ENCODE peak calls at places on chromosome 5, in seven cellular contexts. Z is mesothelial cell of epicardium; E is choroid plexus epithelial cell; K is Calu3; F is CD8-positive, alpha-beta T cell; T is activated B cell treated with CpG ODN at 0.5 μM for 24 hours; Q is fibroblast of mammary gland. P is an unnamed sample.

GRCh38 chr5:58149345-58149744 is 310.5 kb downstream of the PLK2 start:
- DNase-seq in K (no peak), T (no peak), E (no peak), F (no peak), Z (no peak), Q (peak; percentile 16), P (no peak)

GRCh38 chr5:43648499-43649124 is 45.6 kb downstream of the NNT start:
- DNase-seq in T (no peak), Q (peak; percentile 70), Z (no peak), K (no peak), F (no peak), E (peak; percentile 11), P (no peak)

GRCh38 chr5:57684299-57684702 is 201.7 kb upstream of the ACTBL2 start:
- DNase-seq in E (no peak), Q (no peak), K (no peak), T (no peak), F (no peak), Z (no peak), P (no peak)

GRCh38 chr5:123732261-123732660 is 220.3 kb downstream of the CSNK1G3 start:
- DNase-seq in E (no peak), K (no peak), Q (no peak), Z (no peak), T (no peak), F (no peak), P (no peak)

GRCh38 chr5:168681556-168682183 is 102.5 kb upstream of the PANK3 start:
- DNase-seq in Z (no peak), F (no peak), T (no peak), Q (peak; percentile 80), K (no peak), E (peak; percentile 55), P (no peak)

GRCh38 chr5:84393969-84394368 is 9.3 kb upstream of the EDIL3 start:
- DNase-seq in Q (peak; percentile 84), Z (no peak), E (peak; percentile 85), T (no peak), F (no peak), K (peak; percentile 71), P (no peak)

GRCh38 chr5:14145356-14146334 is 2.5 kb downstream of the TRIO start:
- DNase-seq in T (no peak), Q (peak; percentile 25), K (no peak), F (no peak), Z (no peak), E (no peak), P (no peak)

GRCh38 chr5:54704341-54704740 is 186.8 kb downstream of the SNX18 start:
- DNase-seq in E (no peak), K (no peak), F (no peak), T (no peak), Z (no peak), Q (no peak), P (no peak)

GRCh38 chr5:52455920-52456319 is 331.8 kb upstream of the ITGA1 start:
- DNase-seq in Z (no peak), F (no peak), E (no peak), T (no peak), K (no peak), Q (no peak), P (no peak)

GRCh38 chr5:175652741-175653663 is 4.9 kb upstream of the HRH2 start:
- DNase-seq in T (no peak), E (peak; percentile 5), K (no peak), Z (no peak), F (peak; percentile 57), Q (no peak), P (no peak)

GRCh38 chr5:59207416-59207815 is 624.5 kb downstream of the RAB3C start:
- DNase-seq in Z (no peak), F (no peak), T (no peak), Q (no peak), E (peak; percentile 59), K (no peak), P (no peak)

GRCh38 chr5:180208038-180208434 is 975 bp downstream of the RASGEF1C start:
- DNase-seq in Q (no peak), F (no peak), K (no peak), Z (no peak), T (no peak), E (no peak), P (no peak)

GRCh38 chr5:180648658-180649296 is 623 bp downstream of the FLT4 start:
- DNase-seq in T (no peak), Q (no peak), E (no peak), F (peak; percentile 44), Z (no peak), K (no peak), P (no peak)

GRCh38 chr5:35129921-35130485 is 82.3 kb upstream of the AGXT2 start:
- DNase-seq in Z (no peak), F (peak; percentile 20), Q (peak; percentile 77), E (peak; percentile 22), K (peak; percentile 9), T (no peak), P (no peak)

GRCh38 chr5:79284852-79285251 is 48.9 kb downstream of the JMY start:
- DNase-seq in K (no peak), Q (peak; percentile 29), Z (no peak), E (no peak), T (no peak), F (no peak), P (no peak)

GRCh38 chr5:174793684-174794328 is 69.4 kb downstream of the MSX2 start:
- DNase-seq in E (peak; percentile 67), T (no peak), Q (peak; percentile 59), K (peak; percentile 83), F (peak; percentile 20), Z (peak; percentile 90), P (peak; percentile 31)

DNA sequence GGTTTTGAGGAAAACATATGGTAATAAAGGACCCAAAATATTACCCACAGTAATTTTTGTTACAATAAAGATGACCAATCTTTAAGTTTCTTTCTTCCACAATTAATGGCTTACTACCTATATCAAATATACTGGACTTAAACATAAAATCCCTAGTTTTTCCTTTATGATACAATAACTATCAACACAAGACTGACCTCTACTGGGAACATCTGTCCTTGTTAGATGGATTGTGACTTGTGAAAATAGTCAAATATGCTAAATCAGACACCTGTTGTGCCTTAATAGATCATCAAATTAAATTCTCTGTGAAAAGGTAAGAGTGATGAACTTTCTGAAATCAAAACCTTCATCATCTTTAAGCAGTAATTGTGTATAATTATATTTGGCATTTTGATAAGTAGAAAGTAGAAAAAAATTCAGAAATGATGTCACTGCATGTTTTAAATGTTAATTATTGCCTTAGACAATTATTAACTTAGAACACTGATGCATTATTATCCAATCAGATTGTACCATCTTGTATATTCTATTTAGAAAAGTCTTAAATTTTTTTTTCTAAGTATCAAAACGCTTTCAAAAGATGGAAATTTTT is 113.6 kb downstream of the DEPDC1B start:
- DNase-seq in Q (peak; percentile 51), Z (no peak), E (peak; percentile 81), K (no peak), F (no peak), T (no peak), P (no peak)
- TF ChIP-seq CTCF in Q (peak; percentile 40), Z (peak; percentile 13), E (peak; percentile 67), K (no peak), F (no peak), T (no peak), P (no peak)

DNA sequence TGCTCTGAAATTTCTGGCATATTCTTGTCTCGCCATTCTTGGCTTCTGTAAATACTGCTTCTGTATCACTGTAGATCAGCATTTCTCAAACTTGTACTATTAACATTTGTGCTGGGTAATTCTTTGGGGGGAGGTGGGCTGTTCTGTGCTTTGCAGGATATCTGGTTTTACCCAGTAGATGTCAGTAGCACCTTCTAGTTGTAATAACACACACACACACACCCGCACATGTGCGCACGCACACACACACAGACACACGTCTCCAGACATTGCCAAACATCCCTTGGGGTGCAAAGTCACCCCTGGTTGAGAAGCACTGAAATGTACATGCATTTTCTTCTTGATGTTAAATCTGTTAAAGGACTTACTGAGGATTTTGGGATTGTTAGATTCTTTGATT is 304.1 kb downstream of the MAT2B start:
- DNase-seq in K (no peak), E (peak; percentile 57), Z (no peak), T (no peak), F (no peak), Q (peak; percentile 8), P (no peak)
- TF ChIP-seq CTCF in K (no peak), E (peak; percentile 36), Z (no peak), T (no peak), F (no peak), Q (no peak), P (no peak)

GRCh38 chr5:176744584-176744965 is 65.8 kb upstream of the UNC5A start:
- DNase-seq in T (no peak), K (no peak), E (peak; percentile 7), F (no peak), Z (no peak), Q (peak; percentile 3), P (no peak)
- TF ChIP-seq CTCF in T (no peak), K (peak; percentile 20), E (peak; percentile 43), F (peak; percentile 26), Z (peak; percentile 45), Q (peak; percentile 21), P (no peak)

DNA sequence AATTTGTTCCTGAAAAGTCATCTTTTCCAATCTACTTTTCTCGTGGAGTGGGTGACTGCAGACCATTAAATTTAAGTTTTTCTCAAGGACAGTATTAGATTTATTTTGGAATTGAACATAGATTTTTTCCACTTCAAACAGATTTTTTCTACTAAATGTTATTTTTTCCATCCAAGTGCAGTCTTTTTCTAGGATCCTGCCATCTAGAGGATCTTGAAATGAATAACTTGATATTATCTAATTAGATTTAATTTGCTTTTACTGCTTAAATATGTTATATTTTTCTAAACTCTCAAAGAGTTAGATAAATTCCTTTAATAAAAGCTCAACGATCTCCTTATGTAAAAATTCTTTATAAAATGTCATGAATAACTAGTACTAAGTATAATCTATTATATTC is 136.9 kb upstream of the PRR16 start:
- DNase-seq in K (no peak), E (peak; percentile 51), Z (no peak), Q (peak; percentile 38), F (no peak), T (no peak), P (no peak)
- TF ChIP-seq CTCF in K (no peak), E (peak; percentile 45), Z (no peak), Q (peak; percentile 27), F (no peak), T (no peak), P (no peak)

GRCh38 chr5:135174315-135175096 is 140.5 kb upstream of the PITX1 start:
- DNase-seq in F (no peak), T (no peak), Q (no peak), K (no peak), E (no peak), Z (no peak), P (no peak)
- TF ChIP-seq CTCF in F (no peak), T (no peak), Q (peak; percentile 19), K (no peak), E (peak; percentile 24), Z (no peak), P (no peak)

DNA sequence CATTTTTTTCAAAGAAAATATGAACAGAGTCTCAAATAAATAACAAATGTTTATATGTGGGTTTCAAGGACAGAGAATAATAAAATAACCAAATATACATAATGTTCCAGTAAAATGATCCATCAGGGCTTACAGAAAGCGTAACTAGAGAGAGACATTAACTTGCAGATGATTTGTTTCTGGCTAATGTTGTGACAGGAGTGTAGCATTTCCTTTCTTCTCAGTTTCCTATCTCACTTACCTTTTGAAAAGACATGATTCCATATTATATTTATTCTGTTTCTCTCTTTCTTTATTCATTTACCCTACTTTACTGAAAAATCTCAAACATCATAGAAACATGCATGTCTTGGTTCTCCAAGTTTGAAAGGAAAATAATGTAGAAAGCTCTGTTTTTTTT is 451.3 kb upstream of the CDH9 start:
- DNase-seq in K (no peak), Q (no peak), Z (no peak), T (no peak), E (no peak), F (no peak), P (no peak)
- TF ChIP-seq CTCF in K (no peak), Q (no peak), Z (no peak), T (no peak), E (no peak), F (no peak), P (no peak)

P was measured in omental fat pad.